ENCODE peak calls at places on chromosomes 3 and 15, in nine cellular contexts. K, X, C, Q, P, F, N, R and A are unnamed samples.

GRCh38 chr3:38283810-38284775 is 2.0 kb downstream of the SLC22A14 start:
- DNase-seq in C (no peak), N (no peak), F (no peak), X (no peak), Q (peak), R (no peak), K (no peak), P (no peak), A (no peak)

GRCh38 chr3:119497824-119498187 is 541 bp upstream of the TIMMDC1 start:
- DNase-seq in P (peak), Q (peak), X (peak), K (peak), N (peak), F (peak), C (peak), R (no peak), A (no peak)

GRCh38 chr3:74033366-74033765 is 408.6 kb upstream of the PDZRN3 start:
- DNase-seq in Q (no peak), P (no peak), X (no peak), R (no peak), N (no peak), K (no peak), F (no peak), C (no peak), A (no peak)

GRCh38 chr3:95088464-95088863 is 1025.6 kb downstream of the NSUN3 start:
- DNase-seq in P (no peak), K (no peak), F (no peak), Q (no peak), C (no peak), X (no peak), N (no peak), R (no peak), A (no peak)

GRCh38 chr15:41917767-41918430 is 24.0 kb upstream of the SPTBN5 start:
- DNase-seq in N (no peak), C (peak), F (no peak), Q (peak), X (no peak), R (no peak), K (no peak), P (peak), A (peak)

GRCh38 chr3:128878556-128879124 is 780 bp upstream of the ACAD9 start:
- DNase-seq in N (peak), K (peak), P (no peak), X (peak), Q (peak), F (peak), R (no peak), C (no peak), A (peak)

GRCh38 chr15:87686308-87686707 is 570.2 kb downstream of the NTRK3 start:
- DNase-seq in C (no peak), X (no peak), F (no peak), R (no peak), P (no peak), K (no peak), Q (no peak), N (no peak), A (no peak)

GRCh38 chr3:37896775-37897174 is 35.1 kb downstream of the CTDSPL start:
- DNase-seq in P (no peak), R (no peak), C (no peak), F (no peak), N (no peak), X (no peak), K (no peak), Q (no peak), A (no peak)

GRCh38 chr3:99669879-99670555 is 31.6 kb downstream of the COL8A1 start:
- DNase-seq in R (no peak), X (no peak), N (no peak), K (no peak), P (no peak), Q (peak), C (no peak), F (no peak), A (no peak)

DNA sequence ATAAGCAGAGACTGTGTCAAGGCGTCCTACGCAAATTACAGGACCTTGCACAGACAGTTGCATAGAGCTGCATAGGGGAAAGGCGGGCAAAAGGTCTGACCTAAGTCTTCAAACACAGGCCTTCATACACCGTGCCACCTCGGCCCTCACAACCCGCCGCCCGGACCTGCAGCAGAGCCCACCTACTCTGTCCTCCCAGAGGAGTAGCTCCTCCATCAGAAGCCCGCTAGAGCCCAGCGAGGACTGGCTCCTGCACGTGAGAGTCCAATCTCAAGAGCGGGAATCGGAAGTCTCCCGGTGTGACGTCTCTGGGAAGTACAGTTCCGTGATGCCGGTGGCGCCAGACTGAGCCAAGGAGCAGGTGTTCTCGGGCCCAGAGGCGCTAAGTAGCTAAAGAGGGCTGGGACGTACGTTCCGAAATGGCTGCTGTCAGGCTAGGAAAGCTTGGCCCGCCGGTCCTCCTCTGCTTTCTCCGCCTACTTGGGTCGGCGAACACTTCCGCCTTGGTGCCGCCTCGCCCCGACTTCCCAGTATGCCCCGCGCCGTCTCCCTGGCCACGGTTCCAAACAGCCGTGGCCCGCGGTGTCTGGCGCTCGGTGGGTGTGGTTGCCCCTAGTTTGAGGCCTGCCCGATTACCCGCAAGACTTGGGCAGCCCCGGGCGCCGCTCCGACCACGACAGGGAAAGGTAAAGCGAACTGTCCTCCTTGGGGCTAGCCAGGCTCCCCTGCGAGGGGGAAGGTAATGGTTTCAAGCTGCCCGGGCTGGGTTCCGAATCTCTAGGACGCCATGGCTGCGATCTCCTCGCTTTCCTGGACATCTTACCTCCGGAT is at the start of the genes ASTE1 and NEK11:
- DNase-seq in Q (peak), K (peak), P (peak), F (peak), R (peak), C (peak), N (peak), X (peak), A (peak)
- TF ChIP-seq POLR2A in Q (peak), K (peak), P (no peak), F (peak), R (peak), C (peak), N (peak), X (peak), A (peak)

GRCh38 chr3:101531473-101532086 is 18.6 kb upstream of the SENP7 start:
- DNase-seq in P (no peak), K (no peak), N (no peak), F (no peak), R (no peak), X (no peak), C (no peak), Q (no peak), A (no peak)

GRCh38 chr3:101533603-101533968 is 20.6 kb upstream of the SENP7 start:
- DNase-seq in F (no peak), R (no peak), K (no peak), Q (no peak), P (no peak), X (no peak), N (no peak), C (no peak), A (no peak)

GRCh38 chr3:101532783-101533602 is 20.0 kb upstream of the SENP7 start:
- DNase-seq in X (no peak), K (no peak), R (no peak), C (no peak), F (no peak), Q (no peak), P (no peak), N (no peak), A (no peak)

GRCh38 chr3:101535221-101535620 is 22.2 kb upstream of the SENP7 start:
- DNase-seq in F (no peak), P (no peak), N (no peak), X (no peak), Q (no peak), K (no peak), R (no peak), C (no peak), A (no peak)

GRCh38 chr3:101530213-101531047 is 17.4 kb upstream of the SENP7 start:
- DNase-seq in F (no peak), C (no peak), P (no peak), K (no peak), R (no peak), Q (no peak), X (no peak), N (no peak), A (no peak)
- TF ChIP-seq POLR2A in F (no peak), C (no peak), P (no peak), K (no peak), R (no peak), Q (no peak), X (no peak), N (no peak), A (no peak)

DNA sequence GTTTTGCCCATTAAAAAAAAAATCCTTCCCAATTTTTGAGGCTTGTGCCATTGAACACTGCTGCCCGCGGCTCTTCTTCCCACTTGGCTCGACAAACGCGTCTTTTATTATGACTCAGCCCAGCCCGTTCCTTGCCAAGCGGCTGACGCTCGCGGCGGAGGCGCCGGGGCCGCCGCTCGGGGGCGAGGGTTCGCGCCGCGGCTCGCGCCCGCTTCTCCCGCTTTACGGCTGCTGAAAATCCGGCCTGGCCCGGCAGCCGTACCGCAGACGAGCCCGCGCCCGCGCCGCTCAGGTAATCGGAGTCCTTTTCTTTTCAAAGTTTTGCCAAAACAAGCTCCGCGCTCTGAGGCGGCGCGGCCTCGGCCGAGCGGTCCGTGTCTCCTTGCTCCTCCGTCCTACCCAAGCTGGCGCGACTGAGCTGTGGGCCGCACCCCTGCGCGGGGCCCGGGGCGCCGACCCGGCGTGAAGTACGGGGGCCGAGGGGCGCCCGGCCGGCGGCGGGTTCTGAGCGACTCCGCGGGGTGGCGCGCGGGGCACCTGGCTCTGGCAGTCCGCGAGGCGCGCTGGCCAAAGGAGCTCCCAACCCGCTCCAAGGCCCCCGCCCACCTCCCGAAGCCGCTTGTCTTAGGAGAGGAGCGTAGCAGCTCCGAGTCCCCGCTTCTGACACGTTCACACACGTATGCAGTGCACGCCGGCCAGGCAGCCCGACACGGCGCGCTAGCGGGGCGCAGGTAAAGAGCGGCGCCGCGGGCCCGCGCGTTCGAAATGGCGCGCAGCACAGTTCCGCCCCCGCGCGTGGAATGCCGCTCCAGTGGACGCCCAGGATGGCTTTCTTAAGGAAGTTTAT is 418.2 kb upstream of the NAALADL2 start:
- DNase-seq in X (peak), R (peak), Q (peak), C (peak), P (peak), N (peak), F (peak), K (peak), A (peak)
- TF ChIP-seq POLR2A in X (peak), R (peak), Q (peak), C (no peak), P (no peak), N (peak), F (peak), K (peak), A (peak)

DNA sequence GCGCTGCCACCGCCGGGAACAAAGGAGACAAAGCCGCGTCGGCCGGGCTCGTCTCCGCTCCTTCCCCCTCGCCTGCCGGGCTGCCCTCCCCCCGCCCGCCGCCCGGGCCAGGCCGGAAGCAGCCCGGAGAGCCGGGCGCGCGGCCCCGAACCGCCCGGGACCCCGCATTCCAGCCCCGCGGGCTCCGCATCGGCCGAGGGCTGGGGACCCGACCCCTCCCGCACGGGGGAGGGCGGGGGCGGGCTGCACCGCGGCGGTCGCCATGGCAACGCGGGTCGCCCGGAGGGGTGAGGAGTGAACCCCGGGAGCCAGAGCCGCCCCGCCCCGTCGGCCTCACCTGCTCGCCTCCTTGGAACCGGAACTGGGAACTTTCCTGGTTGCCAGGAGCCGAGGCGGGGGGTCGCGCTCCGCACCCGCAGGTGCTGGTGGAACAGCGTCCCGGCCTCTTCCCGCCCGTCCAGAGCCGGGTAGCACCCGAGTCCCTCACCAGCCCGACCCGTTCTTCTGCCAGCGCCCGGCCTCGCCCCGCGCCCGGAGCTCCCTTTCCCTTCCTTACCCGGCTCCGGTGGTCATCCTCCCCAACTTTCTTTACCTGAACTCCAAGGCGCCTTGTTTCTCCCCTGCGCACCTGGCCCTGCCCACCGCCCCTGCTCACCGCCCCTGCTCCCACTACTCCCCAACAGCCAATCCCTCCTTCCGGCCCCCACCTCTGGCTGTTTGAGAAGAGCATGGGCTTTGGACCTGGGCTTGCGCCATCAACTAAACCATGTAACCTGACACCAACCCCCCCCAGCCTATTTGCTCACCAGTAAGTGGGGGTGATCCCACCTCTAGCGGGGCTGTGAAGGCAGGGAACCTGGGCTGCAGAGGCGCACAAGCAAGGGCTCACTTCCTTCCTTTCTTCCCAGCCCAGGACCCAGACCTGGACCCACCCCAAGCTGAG is at the start of gene PLXNB1:
- DNase-seq in Q (peak), N (peak), K (peak), P (peak), C (peak), X (peak), R (peak), F (peak), A (peak)
- TF ChIP-seq POLR2A in Q (no peak), N (peak), K (peak), P (no peak), C (peak), X (peak), R (peak), F (peak), A (no peak)

DNA sequence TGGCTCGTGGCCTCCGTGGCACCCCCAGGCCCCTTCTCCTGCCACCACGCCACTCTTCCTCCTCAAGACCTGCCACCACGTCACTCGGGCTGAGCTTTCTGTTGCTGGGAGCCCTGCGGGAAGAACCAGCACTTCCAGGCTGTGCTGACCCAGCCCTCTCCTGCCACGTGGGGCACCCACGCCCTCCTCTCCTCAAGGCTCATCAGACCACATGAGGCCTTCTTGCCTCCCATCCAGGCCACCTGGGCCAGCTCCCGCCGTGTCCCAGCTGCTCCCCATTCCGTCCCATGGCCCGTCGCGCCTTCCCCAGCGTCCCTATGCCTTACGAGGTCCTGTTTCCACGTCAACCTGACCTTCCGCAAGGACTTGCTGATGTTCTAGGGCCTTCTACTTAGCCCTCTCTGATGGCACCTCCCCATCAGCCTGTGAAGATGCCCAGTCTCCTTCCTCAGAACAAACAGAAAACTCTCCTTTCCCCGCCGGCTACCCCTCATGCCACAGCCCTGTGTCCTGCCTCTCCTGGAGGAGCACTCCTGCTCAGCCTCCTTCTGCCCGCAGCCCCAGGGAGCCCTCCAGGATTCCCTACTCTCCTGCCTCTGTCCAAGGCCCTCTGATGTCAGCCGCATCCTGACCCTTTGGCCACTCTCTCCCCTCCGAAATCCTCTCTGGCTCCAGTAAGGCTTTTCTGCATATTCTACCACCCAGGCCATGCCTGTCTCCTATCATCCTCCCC is 71.1 kb upstream of the BLM start:
- DNase-seq in R (no peak), K (no peak), F (no peak), Q (no peak), P (peak), N (no peak), X (no peak), C (no peak), A (no peak)
- TF ChIP-seq POLR2A in R (no peak), K (no peak), F (no peak), Q (no peak), P (no peak), N (no peak), X (no peak), C (no peak), A (no peak)

GRCh38 chr3:196097373-196098154 is 15.7 kb upstream of the TFRC start:
- DNase-seq in F (no peak), X (no peak), N (no peak), Q (no peak), K (no peak), R (no peak), P (no peak), C (peak), A (no peak)
- TF ChIP-seq POLR2A in F (no peak), X (no peak), N (no peak), Q (no peak), K (no peak), R (no peak), P (no peak), C (no peak), A (no peak)